ENCODE peak calls at places on chromosomes 16 and 17, in five cellular contexts. H is K562, I is PC-9, V is endothelial cell of umbilical vein, O is neural progenitor cell. M is an unnamed sample.

GRCh38 chr16:85093705-85094104 is 18.6 kb downstream of the CIBAR2 start:
- DNase-seq in H (peak), O (no peak), V (no peak), I (no peak), M (no peak)

GRCh38 chr16:21673469-21673868 is 9.7 kb downstream of the OTOA start:
- DNase-seq in I (no peak), O (no peak), V (no peak), H (no peak), M (no peak)

GRCh38 chr16:22189473-22190168 is 16.5 kb upstream of the EEF2K start:
- DNase-seq in I (no peak), V (peak), O (no peak), H (no peak), M (peak)

GRCh38 chr17:82702161-82702932 is 3.8 kb upstream of the RAB40B start:
- DNase-seq in V (no peak), O (no peak), H (no peak), I (no peak), M (no peak)

GRCh38 chr16:18800674-18801196 is 614 bp downstream of the ARL6IP1 start:
- DNase-seq in O (peak), H (peak), V (peak), I (no peak), M (no peak)

GRCh38 chr17:73211745-73212144 is 18.9 kb downstream of the COG1 start:
- DNase-seq in O (no peak), I (no peak), V (no peak), H (no peak), M (no peak)

GRCh38 chr17:82281502-82282238 is 8.2 kb upstream of the CSNK1D start:
- DNase-seq in I (peak), O (no peak), H (no peak), V (peak), M (no peak)

GRCh38 chr17:49267912-49268311 is 37.3 kb upstream of the PHOSPHO1 start:
- DNase-seq in O (no peak), I (no peak), H (no peak), V (no peak), M (no peak)

GRCh38 chr17:77862890-77863813 is 95.4 kb upstream of the TNRC6C start:
- DNase-seq in H (no peak), I (no peak), O (no peak), V (no peak), M (no peak)

GRCh38 chr17:28643979-28644781 is 778 bp downstream of the BLTP2 start:
- DNase-seq in I (peak), H (peak), O (peak), V (peak), M (peak)

GRCh38 chr16:73012341-73012740 is 35.6 kb downstream of the ZFHX3 start:
- DNase-seq in I (no peak), V (no peak), H (no peak), O (no peak), M (no peak)

GRCh38 chr17:16282522-16282921 is 65.5 kb downstream of the PIGL start:
- DNase-seq in O (no peak), I (peak), H (no peak), V (peak), M (no peak)

GRCh38 chr17:80984749-80985148 is 6.9 kb upstream of the CHMP6 start:
- DNase-seq in H (no peak), O (peak), I (peak), V (no peak), M (no peak)

GRCh38 chr17:48591435-48592077 is 1.5 kb upstream of the HOXB3 start:
- DNase-seq in O (no peak), H (no peak), I (no peak), V (no peak), M (no peak)

GRCh38 chr16:28093383-28093725 is 29.8 kb upstream of the GSG1L start:
- DNase-seq in O (no peak), I (no peak), V (no peak), H (no peak), M (no peak)

GRCh38 chr17:34719569-34719968 is 140.2 kb downstream of the TMEM132E start:
- DNase-seq in O (no peak), H (no peak), V (no peak), I (no peak), M (no peak)

GRCh38 chr16:10938844-10939648 is 3.2 kb downstream of the DEXI start:
- DNase-seq in I (no peak), O (no peak), H (no peak), V (no peak), M (no peak)

GRCh38 chr17:79614248-79614647 is 3.4 kb upstream of the RBFOX3 start:
- DNase-seq in O (no peak), H (no peak), I (no peak), V (no peak), M (no peak)
- TF ChIP-seq EZH2 in O (no peak), H (no peak), I (no peak), V (no peak), M (peak)

DNA sequence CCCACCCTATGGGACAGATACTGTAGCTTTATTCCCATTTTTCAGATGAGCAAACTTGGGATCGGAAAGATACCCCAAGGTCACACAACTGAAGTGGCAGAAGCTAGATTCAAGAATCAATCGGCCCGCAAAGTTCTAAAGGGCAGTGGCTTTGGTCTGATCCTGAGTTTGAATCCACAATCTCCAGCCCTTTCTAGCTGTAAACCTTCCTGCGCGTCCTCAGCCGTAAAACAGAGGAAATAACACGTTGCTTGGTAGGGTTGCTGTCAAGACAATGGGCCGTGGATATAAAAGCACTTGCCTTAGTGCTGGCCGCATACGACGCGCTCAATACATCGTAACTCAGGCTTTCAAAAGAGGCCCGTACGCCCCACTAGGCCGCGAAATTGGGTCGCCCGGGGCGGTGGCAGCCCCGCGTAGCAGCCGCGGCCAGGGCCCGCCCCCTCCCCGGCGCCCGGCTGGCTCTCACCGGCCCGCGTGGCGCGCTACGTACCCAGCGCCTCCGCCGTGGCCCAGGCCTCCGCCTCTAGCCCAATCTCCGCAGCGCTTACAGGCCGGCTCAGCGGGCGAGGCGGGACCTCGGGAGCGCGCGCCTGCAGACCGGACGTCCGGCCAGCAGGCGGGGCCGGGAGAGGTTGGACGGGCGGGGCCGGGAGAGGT is at the start of gene DCAKD:
- DNase-seq in H (peak), V (peak), I (peak), O (peak), M (peak)
- TF ChIP-seq CTCF in H (no peak), V (no peak), I (no peak), O (no peak), M (no peak)

GRCh38 chr16:88914750-88915368 is 48.4 kb upstream of the PABPN1L start:
- DNase-seq in H (no peak), O (no peak), I (no peak), V (no peak), M (no peak)
- TF ChIP-seq EZH2 in H (no peak), O (no peak), I (no peak), V (no peak), M (no peak)

GRCh38 chr16:88613911-88614817 is 24.2 kb upstream of the IL17C start:
- DNase-seq in H (no peak), V (no peak), O (no peak), I (peak), M (no peak)

GRCh38 chr16:88614818-88615580 is 23.4 kb upstream of the IL17C start:
- DNase-seq in O (no peak), I (peak), H (no peak), V (no peak), M (no peak)

GRCh38 chr16:88611220-88611821 is 27.1 kb upstream of the IL17C start:
- DNase-seq in O (peak), V (no peak), I (no peak), H (no peak), M (no peak)

GRCh38 chr16:88616320-88616719 is 22.1 kb upstream of the IL17C start:
- DNase-seq in O (no peak), I (no peak), V (no peak), H (no peak), M (no peak)

GRCh38 chr16:88613293-88613692 is 25.1 kb upstream of the IL17C start:
- DNase-seq in V (no peak), O (no peak), I (peak), H (peak), M (no peak)
- TF ChIP-seq CTCF in V (no peak), O (no peak), I (no peak), H (peak), M (no peak)

GRCh38 chr17:74936470-74936799 is 737 bp downstream of the OTOP3 start:
- DNase-seq in I (no peak), H (no peak), V (no peak), O (no peak), M (no peak)
- TF ChIP-seq EZH2 in I (no peak), H (no peak), V (peak), O (peak), M (no peak)

DNA sequence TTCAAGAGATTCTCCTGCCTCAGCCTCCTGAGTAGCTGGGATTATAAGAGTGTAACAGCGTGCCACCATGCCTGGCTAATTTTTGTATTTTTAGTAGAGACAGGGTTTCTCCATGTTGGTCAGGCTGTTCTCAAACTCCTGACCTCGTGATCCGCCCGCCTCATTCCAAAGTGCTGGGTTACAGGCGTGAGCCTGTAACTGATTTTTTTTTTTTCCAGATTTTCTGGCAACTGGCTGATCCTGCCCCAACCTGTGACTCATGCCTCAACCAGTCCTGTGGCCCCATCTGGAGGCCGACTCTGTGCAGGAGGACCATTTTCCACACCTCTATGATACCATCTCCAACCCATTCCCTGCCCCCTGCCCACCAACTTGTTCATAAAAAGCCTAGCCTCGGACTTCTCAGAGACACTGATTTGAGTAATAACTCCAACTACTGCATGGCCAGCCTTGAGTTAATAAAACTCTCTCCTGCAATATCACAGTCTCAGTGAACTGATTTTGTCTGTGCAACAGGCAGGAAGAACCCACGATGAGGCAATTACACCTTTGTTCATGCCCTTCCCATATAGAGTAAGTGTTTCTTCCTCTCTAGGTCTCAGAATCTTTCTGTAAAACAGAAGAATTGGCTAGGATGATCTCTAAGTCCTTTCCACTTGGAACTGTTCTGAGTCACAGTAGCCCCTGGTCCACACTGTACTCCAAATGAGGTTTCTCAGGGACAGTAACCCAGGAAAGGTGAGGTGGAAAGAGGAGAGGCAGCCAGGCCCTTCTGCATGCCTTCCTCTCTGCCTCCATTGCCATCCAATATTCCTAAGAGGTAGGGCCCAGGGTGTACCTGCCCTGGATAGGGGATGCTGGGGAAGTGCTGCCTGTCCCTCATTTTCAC is 8.8 kb upstream of the CNOT1 start:
- DNase-seq in O (peak), V (peak), H (peak), I (peak), M (no peak)
- TF ChIP-seq CTCF in O (peak), V (no peak), H (peak), I (peak), M (no peak)

DNA sequence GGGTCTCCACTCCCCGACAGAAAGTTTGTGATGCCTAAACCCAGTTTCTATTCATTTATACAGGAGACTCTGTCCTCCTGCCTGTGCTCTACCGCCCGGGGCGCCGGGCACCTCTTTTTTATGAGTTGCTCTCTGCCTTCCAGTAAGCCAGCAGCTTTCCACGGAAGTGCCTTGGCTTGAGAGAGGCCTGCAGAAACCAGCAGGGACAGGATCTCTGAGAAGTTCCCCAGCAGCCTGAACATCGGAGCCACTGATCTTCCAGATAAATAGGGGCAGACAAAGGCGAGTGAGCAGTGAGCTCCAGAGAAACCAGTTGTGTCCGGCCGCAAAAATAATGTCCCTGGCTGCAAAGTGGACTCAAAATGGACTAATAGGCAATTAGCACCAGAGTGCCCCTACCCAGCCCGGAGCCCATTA is 73.9 kb downstream of the NT5M start:
- DNase-seq in V (no peak), H (no peak), I (no peak), O (no peak), M (no peak)
- TF ChIP-seq EZH2 in V (no peak), H (no peak), I (no peak), O (no peak), M (no peak)